ENCODE peak calls at places on chromosomes 13 and 19, in four cellular contexts. K, L, Z and A are unnamed samples.
A peak's percentile ranks its signal among the peaks of the same experiment; 100 is the strongest.

GRCh38 chr19:40811478-40812341 is 12.7 kb downstream of the EGLN2 start:
- DNase-seq in K (no peak), L (peak; percentile 52), Z (peak; percentile 27), A (no peak)

GRCh38 chr19:29641597-29641996 is 23.7 kb upstream of the PLEKHF1 start:
- DNase-seq in K (no peak), L (no peak), Z (no peak), A (no peak)

GRCh38 chr13:80858131-80858530 is 517.2 kb upstream of the SPRY2 start:
- DNase-seq in K (no peak), L (no peak), Z (no peak), A (no peak)

GRCh38 chr19:1131718-1132552 is 28.1 kb downstream of the GPX4 start:
- DNase-seq in K (peak; percentile 21), L (peak; percentile 69), Z (peak; percentile 79), A (no peak)

GRCh38 chr19:40682431-40682964 is 8.0 kb downstream of the NUMBL start:
- DNase-seq in K (no peak), L (no peak), Z (no peak), A (no peak)

GRCh38 chr19:531753-532571 is at the start of gene CDC34:
- DNase-seq in K (no peak), L (no peak), Z (no peak), A (peak; percentile 68)

GRCh38 chr19:40284501-40285352 is at the start of gene AKT2:
- DNase-seq in K (peak; percentile 48), L (peak; percentile 88), Z (peak; percentile 86), A (peak; percentile 94)

GRCh38 chr19:13723206-13723605 is 41.1 kb upstream of the MRI1 start:
- DNase-seq in K (no peak), L (no peak), Z (no peak), A (no peak)

GRCh38 chr19:55112781-55113569 is 4.5 kb downstream of the PPP1R12C start:
- DNase-seq in K (no peak), L (peak; percentile 52), Z (peak; percentile 63), A (peak; percentile 30)

GRCh38 chr19:11279505-11280236 is 16.3 kb upstream of the TSPAN16 start:
- DNase-seq in K (peak; percentile 86), L (no peak), Z (no peak), A (no peak)

GRCh38 chr19:42421591-42422031 is 5.6 kb downstream of the LIPE start:
- DNase-seq in K (no peak), L (no peak), Z (no peak), A (no peak)

GRCh38 chr19:42208612-42209011 is 8.9 kb downstream of the DEDD2 start:
- DNase-seq in K (no peak), L (no peak), Z (no peak), A (no peak)

GRCh38 chr13:106343831-106344230 is 191.6 kb downstream of the EFNB2 start:
- DNase-seq in K (no peak), L (no peak), Z (no peak), A (no peak)

GRCh38 chr13:28329395-28330158 is 165.4 kb downstream of the FLT1 start:
- DNase-seq in K (no peak), L (no peak), Z (peak; percentile 21), A (no peak)

GRCh38 chr19:33723512-33723911 is 73.2 kb upstream of the KCTD15 start:
- DNase-seq in K (no peak), L (no peak), Z (no peak), A (no peak)

GRCh38 chr19:45423589-45424190 is at the start of gene ERCC1:
- DNase-seq in K (peak; percentile 89), L (peak; percentile 100), Z (peak; percentile 99), A (peak; percentile 98)

GRCh38 chr19:2239771-2240770 is 3.4 kb downstream of the SF3A2 start:
- DNase-seq in K (no peak), L (no peak), Z (peak; percentile 76), A (no peak)

GRCh38 chr19:23983406-23983805 is 68.7 kb downstream of the ZNF726 start:
- DNase-seq in K (no peak), L (no peak), Z (no peak), A (no peak)

GRCh38 chr19:4472174-4472974 is at the start of gene HDGFL2:
- DNase-seq in K (no peak), L (no peak), Z (no peak), A (no peak)

GRCh38 chr13:79966039-79966438 is 374.9 kb downstream of the SPRY2 start:
- DNase-seq in K (no peak), L (no peak), Z (no peak), A (no peak)

GRCh38 chr19:30855475-30855874 is 483.3 kb downstream of the ZNF536 start:
- DNase-seq in K (no peak), L (no peak), Z (no peak), A (no peak)

GRCh38 chr19:37551123-37551993 is 43.2 kb downstream of the ZNF571 start:
- DNase-seq in K (no peak), L (peak; percentile 49), Z (peak; percentile 62), A (peak; percentile 95)

GRCh38 chr13:34017231-34017630 is 199.3 kb downstream of the RFC3 start:
- DNase-seq in K (no peak), L (no peak), Z (no peak), A (no peak)

GRCh38 chr13:66430266-66430665 is 799.9 kb downstream of the PCDH9 start:
- DNase-seq in K (no peak), L (no peak), Z (no peak), A (no peak)

GRCh38 chr13:48775804-48776203 is 122.1 kb downstream of the CYSLTR2 start:
- DNase-seq in K (no peak), L (no peak), Z (no peak), A (no peak)

GRCh38 chr13:39185326-39185725 is 147.1 kb downstream of the NHLRC3 start:
- DNase-seq in K (no peak), L (no peak), Z (no peak), A (no peak)

GRCh38 chr13:110336108-110336507 is 29.0 kb downstream of the COL4A2 start:
- DNase-seq in K (no peak), L (no peak), Z (no peak), A (no peak)

GRCh38 chr13:50410921-50411712 is 395.9 kb downstream of the KCNRG start:
- DNase-seq in K (no peak), L (no peak), Z (peak; percentile 91), A (no peak)

GRCh38 chr13:36130542-36131214 is 504 bp downstream of the DCLK1 start:
- DNase-seq in K (no peak), L (peak; percentile 59), Z (no peak), A (peak; percentile 80)

GRCh38 chr13:101489635-101490034 is 37.2 kb downstream of the ITGBL1 start:
- DNase-seq in K (no peak), L (no peak), Z (no peak), A (no peak)

GRCh38 chr13:42001580-42001979 is 40.7 kb upstream of the VWA8 start:
- DNase-seq in K (no peak), L (peak; percentile 16), Z (peak; percentile 20), A (no peak)

GRCh38 chr13:34207334-34207733 is 389.4 kb downstream of the RFC3 start:
- DNase-seq in K (no peak), L (no peak), Z (no peak), A (no peak)

GRCh38 chr13:113179374-113180230 is 21.2 kb downstream of the PROZ start:
- DNase-seq in K (no peak), L (no peak), Z (peak; percentile 43), A (no peak)

GRCh38 chr13:114100446-114101320 is 31.7 kb downstream of the RASA3 start:
- DNase-seq in K (no peak), L (peak; percentile 9), Z (no peak), A (peak; percentile 39)

GRCh38 chr19:12364391-12365093 is 941 bp downstream of the ZNF442 start:
- DNase-seq in K (no peak), L (peak; percentile 15), Z (peak; percentile 56), A (peak; percentile 54)

GRCh38 chr19:39498262-39499081 is at the start of gene DLL3:
- DNase-seq in K (no peak), L (peak; percentile 52), Z (peak; percentile 44), A (peak; percentile 59)

GRCh38 chr13:97944396-97945029 is 9.0 kb upstream of the IPO5 start:
- DNase-seq in K (no peak), L (no peak), Z (no peak), A (no peak)

GRCh38 chr13:97933736-97934135 is 19.7 kb upstream of the IPO5 start:
- DNase-seq in K (no peak), L (no peak), Z (no peak), A (no peak)

GRCh38 chr13:97935071-97935470 is 18.4 kb upstream of the IPO5 start:
- DNase-seq in K (no peak), L (no peak), Z (no peak), A (no peak)

GRCh38 chr13:97934590-97934989 is 18.9 kb upstream of the IPO5 start:
- DNase-seq in K (no peak), L (no peak), Z (no peak), A (no peak)

GRCh38 chr13:97938701-97939475 is 14.6 kb upstream of the IPO5 start:
- DNase-seq in K (no peak), L (no peak), Z (no peak), A (no peak)
- TF ChIP-seq USF1 in K (no peak), L (no peak), Z (no peak), A (no peak)

GRCh38 chr19:6458695-6459355 is 767 bp downstream of the SLC25A23 start:
- DNase-seq in K (no peak), L (peak; percentile 21), Z (peak; percentile 25), A (no peak)

GRCh38 chr19:6455924-6456323 is 3.7 kb downstream of the SLC25A23 start:
- DNase-seq in K (no peak), L (no peak), Z (no peak), A (no peak)

GRCh38 chr19:6457958-6458694 is 1.5 kb downstream of the SLC25A23 start:
- DNase-seq in K (peak; percentile 44), L (no peak), Z (peak; percentile 70), A (no peak)

GRCh38 chr19:6460099-6460884 is 700 bp upstream of the SLC25A23 start:
- DNase-seq in K (peak; percentile 89), L (peak; percentile 97), Z (peak; percentile 99), A (peak; percentile 99)

GRCh38 chr19:6459356-6460098 is at the start of gene SLC25A23:
- DNase-seq in K (peak; percentile 40), L (peak; percentile 79), Z (peak; percentile 89), A (peak; percentile 97)
- TF ChIP-seq USF1 in K (no peak), L (no peak), Z (no peak), A (no peak)

GRCh38 chr19:17202249-17202648 is 12.9 kb upstream of the USE1 start:
- DNase-seq in K (no peak), L (no peak), Z (no peak), A (no peak)
- TF ChIP-seq USF1 in K (no peak), L (no peak), Z (no peak), A (no peak)

GRCh38 chr13:111388851-111389500 is 68.5 kb downstream of the TEX29 start:
- DNase-seq in K (no peak), L (no peak), Z (no peak), A (no peak)
- TF ChIP-seq USF1 in K (no peak), L (no peak), Z (no peak), A (no peak)